ENCODE peak calls at places on chromosomes 2 and 18, in eight cellular contexts. K, F, G, L, P, S, I and C are unnamed samples.

GRCh38 chr2:12428786-12429185 is 287.9 kb upstream of the TRIB2 start:
- DNase-seq in F (no peak), P (no peak), K (no peak), S (no peak), L (no peak), I (no peak), G (no peak), C (no peak)

GRCh38 chr18:49100226-49100968 is 149.6 kb upstream of the SMAD7 start:
- DNase-seq in L (no peak), F (no peak), G (no peak), I (no peak), K (no peak), P (no peak), S (no peak), C (peak; percentile 37)

GRCh38 chr2:25374827-25375226 is 33.1 kb upstream of the DNMT3A start:
- DNase-seq in F (no peak), I (no peak), G (no peak), L (no peak), K (no peak), S (no peak), P (no peak), C (no peak)

GRCh38 chr2:239945751-239946569 is 79.2 kb downstream of the NDUFA10 start:
- DNase-seq in L (no peak), P (no peak), K (no peak), S (no peak), G (no peak), F (peak; percentile 15), I (no peak), C (no peak)

GRCh38 chr2:183250061-183250460 is 125.8 kb downstream of the NUP35 start:
- DNase-seq in S (no peak), K (no peak), L (no peak), F (no peak), G (no peak), P (no peak), I (no peak), C (no peak)

GRCh38 chr2:82234283-82234682 is 1929.7 kb upstream of the LRRTM1 start:
- DNase-seq in I (no peak), F (no peak), K (no peak), S (no peak), G (no peak), P (no peak), L (no peak), C (no peak)

GRCh38 chr2:35410431-35411061 is 945.0 kb upstream of the CRIM1 start:
- DNase-seq in S (no peak), I (peak; percentile 44), P (no peak), L (peak; percentile 46), G (peak; percentile 36), K (no peak), F (peak; percentile 45), C (peak; percentile 2)

GRCh38 chr18:24408496-24408895 is 10.9 kb upstream of the OSBPL1A start:
- DNase-seq in L (no peak), P (no peak), G (no peak), S (no peak), I (no peak), K (no peak), F (no peak), C (no peak)

GRCh38 chr2:10547011-10547410 is 98.9 kb upstream of the ODC1 start:
- DNase-seq in L (no peak), S (no peak), K (no peak), P (peak; percentile 24), I (no peak), F (no peak), G (peak; percentile 69), C (no peak)

GRCh38 chr2:38430603-38431002 is 53.5 kb upstream of the ATL2 start:
- DNase-seq in L (no peak), K (no peak), F (no peak), S (no peak), I (no peak), P (no peak), G (no peak), C (no peak)

GRCh38 chr2:206855585-206856433 is 83.5 kb upstream of the CPO start:
- DNase-seq in F (no peak), G (no peak), K (no peak), L (no peak), I (no peak), P (no peak), S (no peak), C (no peak)

GRCh38 chr18:23131693-23132319 is 3.5 kb upstream of the CABLES1 start:
- DNase-seq in K (peak; percentile 40), G (no peak), L (peak; percentile 82), P (peak; percentile 20), I (peak; percentile 77), F (peak; percentile 55), S (no peak), C (peak; percentile 73)

GRCh38 chr2:237351046-237351445 is 62.9 kb downstream of the COL6A3 start:
- DNase-seq in K (no peak), S (no peak), L (no peak), G (no peak), P (no peak), F (no peak), I (peak; percentile 10), C (no peak)

GRCh38 chr2:148674063-148675020 is 29.8 kb downstream of the EPC2 start:
- DNase-seq in P (no peak), S (no peak), G (peak; percentile 18), K (no peak), I (peak; percentile 46), L (peak; percentile 46), F (no peak), C (no peak)

GRCh38 chr2:119647440-119648169 is 31.4 kb upstream of the TMEM177 start:
- DNase-seq in I (no peak), F (no peak), K (no peak), G (no peak), P (no peak), L (no peak), S (no peak), C (no peak)

GRCh38 chr2:104447831-104448434 is 406.0 kb upstream of the POU3F3 start:
- DNase-seq in P (no peak), F (no peak), I (no peak), S (no peak), K (no peak), G (no peak), L (no peak), C (no peak)